ENCODE peak calls at places on chromosomes 3 and 15, in eight cellular contexts. W is OCI-LY7; C is GM23248; X is astrocyte; I is hepatocyte; P is CD8-positive, alpha-beta T cell; F is breast epithelium; E is left lung. S is an unnamed sample. For H3K4me1, the result is how much of the 10 kb centered on the place peaks cover.

GRCh38 chr3:157098823-157099185 is 61.1 kb downstream of the CCNL1 start:
- DNase-seq in W (no peak), C (peak), X (peak), I (no peak), P (no peak), F (no peak), E (no peak), S (no peak)

GRCh38 chr3:106333911-106334618 is 465.3 kb upstream of the CBLB start:
- DNase-seq in W (no peak), C (peak), X (peak), I (no peak), P (peak), F (no peak), E (peak), S (peak)

GRCh38 chr15:67076147-67076843 is 10.9 kb downstream of the SMAD3 start:
- DNase-seq in W (peak), C (peak), X (peak), I (no peak), P (no peak), F (no peak), E (no peak), S (no peak)

GRCh38 chr3:135166266-135166825 is 371.3 kb downstream of the EPHB1 start:
- DNase-seq in W (no peak), C (no peak), X (no peak), I (no peak), P (no peak), F (no peak), E (no peak), S (no peak)

GRCh38 chr3:122745365-122746021 is 48.1 kb downstream of the HSPBAP1 start:
- DNase-seq in W (no peak), C (peak), X (peak), I (peak), P (no peak), F (no peak), E (no peak), S (no peak)

GRCh38 chr3:172256101-172256687 is 192.1 kb downstream of the GHSR start:
- DNase-seq in W (no peak), C (peak), X (peak), I (peak), P (no peak), F (no peak), E (no peak), S (no peak)

GRCh38 chr15:57553526-57553925 is 38.2 kb upstream of the MYZAP start:
- DNase-seq in W (no peak), C (no peak), X (no peak), I (no peak), P (no peak), F (no peak), E (no peak), S (no peak)

GRCh38 chr15:44157679-44158078 is 37.4 kb downstream of the FRMD5 start:
- DNase-seq in W (no peak), C (peak), X (peak), I (peak), P (no peak), F (no peak), E (no peak), S (no peak)

GRCh38 chr3:23161896-23162570 is 41.1 kb upstream of the UBE2E2 start:
- DNase-seq in W (peak), C (no peak), X (peak), I (no peak), P (no peak), F (no peak), E (no peak), S (no peak)

GRCh38 chr3:104878395-104878794 is 488.3 kb upstream of the ALCAM start:
- DNase-seq in W (no peak), C (peak), X (peak), I (no peak), P (no peak), F (no peak), E (no peak), S (no peak)

GRCh38 chr3:43094851-43095250 is 11.0 kb downstream of the POMGNT2 start:
- DNase-seq in W (no peak), C (no peak), X (no peak), I (no peak), P (no peak), F (no peak), E (no peak), S (no peak)

GRCh38 chr3:192802957-192803899 is 75.9 kb upstream of the FGF12 start:
- DNase-seq in W (peak), C (peak), X (peak), I (peak), P (no peak), F (no peak), E (no peak), S (no peak)

GRCh38 chr3:22777834-22778233 is 425.3 kb upstream of the UBE2E2 start:
- DNase-seq in W (no peak), C (no peak), X (no peak), I (no peak), P (no peak), F (no peak), E (no peak), S (no peak)

GRCh38 chr3:4060064-4060463 is 243.1 kb upstream of the SETMAR start:
- DNase-seq in W (no peak), C (no peak), X (peak), I (no peak), P (no peak), F (no peak), E (no peak), S (no peak)

GRCh38 chr3:52190294-52190841 is 7.6 kb upstream of the ALAS1 start:
- DNase-seq in W (no peak), C (peak), X (peak), I (no peak), P (no peak), F (no peak), E (peak), S (no peak)

GRCh38 chr3:180594631-180595348 is 7.2 kb upstream of the TTC14 start:
- DNase-seq in W (peak), C (peak), X (peak), I (no peak), P (no peak), F (no peak), E (no peak), S (no peak)

GRCh38 chr15:25715536-25716413 is 147.4 kb downstream of the ATP10A start:
- DNase-seq in W (no peak), C (no peak), X (no peak), I (no peak), P (no peak), F (no peak), E (no peak), S (no peak)

GRCh38 chr15:80779658-80780415 is 667 bp downstream of the CEMIP start:
- DNase-seq in W (no peak), C (peak), X (peak), I (peak), P (no peak), F (no peak), E (no peak), S (no peak)

GRCh38 chr3:44509393-44509921 is 32.0 kb upstream of the ZNF445 start:
- DNase-seq in W (no peak), C (peak), X (no peak), I (peak), P (no peak), F (no peak), E (no peak), S (no peak)

GRCh38 chr3:43776101-43776500 is 85.4 kb downstream of the ABHD5 start:
- DNase-seq in W (no peak), C (no peak), X (no peak), I (no peak), P (no peak), F (no peak), E (no peak), S (no peak)

GRCh38 chr3:79604681-79605080 is 163.1 kb downstream of the ROBO1 start:
- DNase-seq in W (no peak), C (no peak), X (peak), I (no peak), P (no peak), F (no peak), E (no peak), S (no peak)

GRCh38 chr3:79618883-79619282 is 148.9 kb downstream of the ROBO1 start:
- DNase-seq in W (no peak), C (no peak), X (no peak), I (no peak), P (no peak), F (no peak), E (no peak), S (no peak)

GRCh38 chr15:31020542-31020941 is 29.1 kb upstream of the MTMR10 start:
- DNase-seq in W (no peak), C (no peak), X (peak), I (no peak), P (no peak), F (no peak), E (no peak), S (no peak)

GRCh38 chr3:51974277-51974962 is 444 bp upstream of the ABHD14A start:
- DNase-seq in W (no peak), C (peak), X (no peak), I (peak), P (no peak), F (peak), E (peak), S (no peak)

GRCh38 chr15:33789141-33789540 is 179.2 kb upstream of the CHRM5 start:
- DNase-seq in W (no peak), C (peak), X (no peak), I (peak), P (no peak), F (no peak), E (no peak), S (no peak)

GRCh38 chr3:134462236-134463059 is 23.3 kb downstream of the ANAPC13 start:
- DNase-seq in W (no peak), C (peak), X (peak), I (no peak), P (no peak), F (no peak), E (no peak), S (no peak)

GRCh38 chr3:187913617-187914033 is 168.4 kb upstream of the BCL6 start:
- DNase-seq in W (peak), C (peak), X (peak), I (peak), P (no peak), F (no peak), E (no peak), S (no peak)

GRCh38 chr15:45573961-45574629 is 13.1 kb upstream of the BLOC1S6 start:
- DNase-seq in W (peak), C (peak), X (no peak), I (peak), P (peak), F (no peak), E (no peak), S (no peak)

GRCh38 chr15:31440754-31441298 is 114.2 kb downstream of the KLF13 start:
- DNase-seq in W (no peak), C (peak), X (no peak), I (peak), P (peak), F (no peak), E (peak), S (no peak)

GRCh38 chr3:14423197-14423743 is 20.9 kb downstream of the SLC6A6 start:
- DNase-seq in W (no peak), C (peak), X (no peak), I (peak), P (no peak), F (no peak), E (peak), S (no peak)

GRCh38 chr3:138964264-138964663 is 17.2 kb downstream of the FOXL2NB start:
- DNase-seq in W (no peak), C (no peak), X (no peak), I (no peak), P (no peak), F (no peak), E (no peak), S (no peak)

GRCh38 chr3:53109822-53110771 is 20.1 kb downstream of the RFT1 start:
- DNase-seq in W (peak), C (peak), X (no peak), I (peak), P (no peak), F (no peak), E (peak), S (peak)

GRCh38 chr3:112499328-112499727 is at the start of gene BTLA:
- DNase-seq in W (peak), C (no peak), X (no peak), I (no peak), P (peak), F (no peak), E (no peak), S (peak)

GRCh38 chr15:64731807-64732151 is 43.6 kb downstream of the RBPMS2 start:
- DNase-seq in W (no peak), C (no peak), X (no peak), I (no peak), P (no peak), F (no peak), E (no peak), S (no peak)
- H3K4me3 ChIP-seq in W (no peak), C (no peak), X (no peak), I (no peak), P (no peak), F (no peak), E (no peak), S (no peak)

GRCh38 chr3:101842935-101843330 is 6.4 kb upstream of the NFKBIZ start:
- DNase-seq in W (peak), C (no peak), X (no peak), I (no peak), P (no peak), F (no peak), E (no peak), S (no peak)
- H3K27ac ChIP-seq in W (no peak), C (no peak), X (no peak), I (no peak), P (no peak), F (no peak), E (no peak), S (no peak)

DNA sequence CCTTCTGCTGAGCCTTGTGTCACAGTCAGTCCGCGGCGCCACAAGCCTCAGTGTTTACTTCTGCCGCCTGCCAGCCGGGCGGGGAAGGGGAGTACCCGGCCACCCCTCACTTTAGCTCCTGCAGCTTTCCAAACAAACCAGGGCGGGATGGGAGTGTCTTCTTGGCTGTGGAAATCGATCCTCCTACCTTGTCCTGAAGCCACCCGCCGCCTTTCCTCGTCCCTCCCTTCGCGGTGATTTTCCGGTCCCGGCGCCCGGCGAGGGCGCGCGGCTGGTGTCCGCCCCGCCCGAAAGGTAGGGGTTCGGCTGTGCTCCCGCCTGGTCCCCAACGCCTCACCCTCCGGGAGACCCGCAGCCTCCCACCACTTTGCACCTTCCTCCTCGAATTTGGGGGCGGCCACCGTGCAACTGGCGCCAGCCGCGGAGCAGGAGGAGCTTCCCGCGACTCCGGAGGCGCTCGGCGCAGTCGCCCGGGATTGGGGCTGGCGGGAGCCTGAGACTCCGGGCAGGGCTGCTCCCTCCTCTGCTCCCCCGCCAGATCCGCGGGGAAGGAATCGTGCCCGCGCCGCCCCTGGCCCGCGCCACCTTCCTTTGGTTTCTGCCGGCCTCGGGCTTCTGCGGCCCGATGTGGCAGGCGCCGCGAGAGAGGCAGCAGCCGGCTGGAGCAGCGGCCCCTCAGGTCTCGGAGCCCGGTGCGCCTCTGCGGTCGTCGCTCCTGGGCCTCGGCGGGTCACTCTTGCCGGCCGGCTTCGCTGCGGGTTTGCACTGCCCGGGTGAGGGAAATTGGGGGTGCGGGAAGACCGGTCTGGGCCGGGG is 30.7 kb upstream of the ST3GAL6 start:
- DNase-seq in W (no peak), C (peak), X (peak), I (peak), P (no peak), F (peak), E (peak), S (no peak)
- H3K4me1 ChIP-seq in W (under half), C (under half), X (under half), I (under half), P (under half), F (under half), E (under half), S (under half)

DNA sequence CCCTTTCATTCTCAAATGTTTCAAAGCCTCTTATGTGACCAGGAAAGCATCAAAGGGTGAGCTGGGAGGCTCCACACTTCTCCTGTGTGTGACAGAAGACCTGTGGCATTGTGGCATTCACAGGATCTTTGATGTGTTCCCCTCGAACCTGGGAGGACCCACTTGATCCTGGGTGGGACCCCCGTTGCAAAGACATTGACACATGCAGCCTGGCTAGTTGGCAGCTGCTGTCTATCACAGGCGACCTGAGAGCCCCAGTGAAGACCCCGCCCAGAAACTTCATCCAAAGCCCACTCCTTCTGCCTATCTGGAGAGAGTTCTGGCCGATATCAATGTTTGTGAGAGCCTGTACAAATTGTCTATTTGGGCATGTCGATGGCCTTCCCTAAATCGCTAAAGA is 140.4 kb upstream of the ATP2B2 start:
- DNase-seq in W (no peak), C (no peak), X (no peak), I (no peak), P (no peak), F (no peak), E (no peak), S (no peak)
- H3K4me3 ChIP-seq in W (no peak), C (no peak), X (no peak), I (no peak), P (no peak), F (no peak), E (no peak), S (no peak)

GRCh38 chr15:72168131-72168825 is 29.3 kb downstream of the GRAMD2A start:
- DNase-seq in W (no peak), C (no peak), X (peak), I (peak), P (no peak), F (no peak), E (no peak), S (no peak)

GRCh38 chr15:72168833-72169232 is 28.8 kb downstream of the GRAMD2A start:
- DNase-seq in W (no peak), C (no peak), X (no peak), I (no peak), P (no peak), F (no peak), E (no peak), S (no peak)

GRCh38 chr15:72170691-72171090 is 26.9 kb downstream of the GRAMD2A start:
- DNase-seq in W (no peak), C (no peak), X (no peak), I (no peak), P (no peak), F (no peak), E (no peak), S (no peak)

GRCh38 chr15:72169236-72169920 is 28.2 kb downstream of the GRAMD2A start:
- DNase-seq in W (no peak), C (no peak), X (no peak), I (no peak), P (no peak), F (no peak), E (no peak), S (no peak)

DNA sequence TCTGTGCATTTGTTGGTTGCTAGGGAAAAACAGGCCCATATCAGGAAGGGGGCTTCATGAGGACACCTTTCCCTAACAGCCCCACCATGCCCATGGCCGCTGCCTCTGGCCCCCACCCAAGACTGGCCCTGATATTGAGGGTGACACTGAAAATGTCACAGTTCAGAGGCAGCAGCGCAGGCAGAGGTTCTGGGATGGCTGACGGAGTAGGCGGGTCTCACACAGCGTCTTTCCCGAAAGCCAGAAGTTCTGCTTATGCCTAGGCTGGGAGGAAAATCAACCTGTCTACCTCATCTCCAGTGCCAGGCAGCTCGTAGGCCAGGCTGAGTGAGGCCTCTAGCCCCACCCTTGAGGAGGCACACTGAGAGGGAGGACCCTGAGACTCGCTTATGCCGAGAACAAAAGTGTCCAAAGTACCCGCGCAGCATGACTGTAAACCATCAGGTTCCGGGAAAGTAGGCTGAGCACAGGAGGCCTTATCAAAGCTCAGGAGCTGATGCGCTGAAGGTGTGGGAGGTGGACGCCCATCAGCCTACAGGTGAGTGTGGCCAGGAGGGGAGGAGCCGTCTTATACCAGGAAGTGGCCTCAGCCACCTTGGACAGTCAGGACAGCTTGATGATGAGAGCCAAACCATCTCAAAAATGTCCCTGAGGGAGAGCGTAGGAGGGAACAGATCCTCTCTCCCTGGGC is 27.5 kb downstream of the GRAMD2A start:
- DNase-seq in W (no peak), C (no peak), X (no peak), I (peak), P (no peak), F (no peak), E (no peak), S (no peak)
- H3K27ac ChIP-seq in W (no peak), C (no peak), X (no peak), I (peak), P (no peak), F (peak), E (no peak), S (no peak)